ENCODE peak calls at places on chromosomes 12 and 14, in four cellular contexts. One of them, this sample, is unnamed.

GRCh38 chr14:103629503-103630121 is 601 bp downstream of the KLC1 start:
- DNase-seq in activated T-helper 1 cell treated with anti-CD3 and anti-CD28 coated beads, Interleukin-2, amount 50 U/mL, for 16 hours: no peak
- DNase-seq in EH: peak
- DNase-seq in NCI-H2029 treated with DMSO at 0.1 percent for 48 hours: no peak
- DNase-seq in this sample: peak

GRCh38 chr14:64605926-64606685 is 56.3 kb downstream of the PPP1R36 start:
- DNase-seq in EH: peak
- DNase-seq in NCI-H2029 treated with DMSO at 0.1 percent for 48 hours: no peak
- DNase-seq in activated T-helper 1 cell treated with anti-CD3 and anti-CD28 coated beads, Interleukin-2, amount 50 U/mL, for 16 hours: no peak
- DNase-seq in this sample: no peak

GRCh38 chr12:85273411-85274075 is 6.5 kb upstream of the ALX1 start:
- DNase-seq in activated T-helper 1 cell treated with anti-CD3 and anti-CD28 coated beads, Interleukin-2, amount 50 U/mL, for 16 hours: no peak
- DNase-seq in EH: no peak
- DNase-seq in NCI-H2029 treated with DMSO at 0.1 percent for 48 hours: no peak
- DNase-seq in this sample: peak

GRCh38 chr14:30227871-30228270 is 300.2 kb upstream of the PRKD1 start:
- DNase-seq in EH: peak
- DNase-seq in activated T-helper 1 cell treated with anti-CD3 and anti-CD28 coated beads, Interleukin-2, amount 50 U/mL, for 16 hours: no peak
- DNase-seq in NCI-H2029 treated with DMSO at 0.1 percent for 48 hours: no peak
- DNase-seq in this sample: peak

GRCh38 chr12:8562310-8562709 is 21.6 kb upstream of the CLEC4E start:
- DNase-seq in NCI-H2029 treated with DMSO at 0.1 percent for 48 hours: no peak
- DNase-seq in EH: no peak
- DNase-seq in activated T-helper 1 cell treated with anti-CD3 and anti-CD28 coated beads, Interleukin-2, amount 50 U/mL, for 16 hours: no peak
- DNase-seq in this sample: no peak

GRCh38 chr12:103546959-103547358 is 40.1 kb upstream of the STAB2 start:
- DNase-seq in EH: no peak
- DNase-seq in NCI-H2029 treated with DMSO at 0.1 percent for 48 hours: peak
- DNase-seq in activated T-helper 1 cell treated with anti-CD3 and anti-CD28 coated beads, Interleukin-2, amount 50 U/mL, for 16 hours: no peak
- DNase-seq in this sample: no peak

GRCh38 chr12:116116650-116117424 is 160.7 kb downstream of the MED13L start:
- DNase-seq in EH: peak
- DNase-seq in NCI-H2029 treated with DMSO at 0.1 percent for 48 hours: no peak
- DNase-seq in activated T-helper 1 cell treated with anti-CD3 and anti-CD28 coated beads, Interleukin-2, amount 50 U/mL, for 16 hours: no peak
- DNase-seq in this sample: no peak

GRCh38 chr14:59126714-59127436 is 61.6 kb upstream of the DAAM1 start:
- DNase-seq in NCI-H2029 treated with DMSO at 0.1 percent for 48 hours: peak
- DNase-seq in activated T-helper 1 cell treated with anti-CD3 and anti-CD28 coated beads, Interleukin-2, amount 50 U/mL, for 16 hours: no peak
- DNase-seq in EH: peak
- DNase-seq in this sample: peak

GRCh38 chr12:12017798-12018197 is 52.9 kb upstream of the BCL2L14 start:
- DNase-seq in activated T-helper 1 cell treated with anti-CD3 and anti-CD28 coated beads, Interleukin-2, amount 50 U/mL, for 16 hours: no peak
- DNase-seq in NCI-H2029 treated with DMSO at 0.1 percent for 48 hours: no peak
- DNase-seq in EH: no peak
- DNase-seq in this sample: peak

GRCh38 chr14:82009076-82009475 is 475.4 kb upstream of the SEL1L start:
- DNase-seq in activated T-helper 1 cell treated with anti-CD3 and anti-CD28 coated beads, Interleukin-2, amount 50 U/mL, for 16 hours: no peak
- DNase-seq in NCI-H2029 treated with DMSO at 0.1 percent for 48 hours: no peak
- DNase-seq in EH: no peak
- DNase-seq in this sample: no peak

GRCh38 chr14:74500417-74501134 is 7.0 kb downstream of the ISCA2 start:
- DNase-seq in EH: no peak
- DNase-seq in activated T-helper 1 cell treated with anti-CD3 and anti-CD28 coated beads, Interleukin-2, amount 50 U/mL, for 16 hours: no peak
- DNase-seq in NCI-H2029 treated with DMSO at 0.1 percent for 48 hours: no peak
- DNase-seq in this sample: peak

GRCh38 chr12:108618079-108618952 is 15.4 kb downstream of the SELPLG start:
- DNase-seq in activated T-helper 1 cell treated with anti-CD3 and anti-CD28 coated beads, Interleukin-2, amount 50 U/mL, for 16 hours: peak
- DNase-seq in EH: peak
- DNase-seq in NCI-H2029 treated with DMSO at 0.1 percent for 48 hours: peak
- DNase-seq in this sample: peak

GRCh38 chr14:93956514-93957332 is 19.6 kb downstream of the ASB2 start:
- DNase-seq in EH: no peak
- DNase-seq in NCI-H2029 treated with DMSO at 0.1 percent for 48 hours: no peak
- DNase-seq in activated T-helper 1 cell treated with anti-CD3 and anti-CD28 coated beads, Interleukin-2, amount 50 U/mL, for 16 hours: no peak
- DNase-seq in this sample: no peak